ENCODE peak calls at places on chromosome 22, in ten cellular contexts. Z is stimulated activated CD4-positive, alpha-beta T cell treated with anti-CD3 and anti-CD28 coated beads, Interleukin-2, amount 100 ng/mL, for 48 hours; M is M059J; X is naive thymus-derived CD8-positive, alpha-beta T cell; C is upper lobe of right lung; E is T-cell; H is EH; L is choroid plexus epithelial cell; G is smooth muscle cell of the brain vasculature; V is SJSA1. O is an unnamed sample.

GRCh38 chr22:19498154-19498865 is 18.6 kb downstream of the CDC45 start:
- DNase-seq in Z (no peak), M (no peak), X (no peak), C (no peak), E (no peak), H (no peak), L (no peak), G (no peak), V (no peak), O (no peak)

GRCh38 chr22:23233746-23234408 is 53.6 kb downstream of the BCR start:
- DNase-seq in Z (peak), M (peak), X (no peak), C (no peak), E (no peak), H (peak), L (peak), G (no peak), V (peak), O (no peak)

GRCh38 chr22:30605449-30606110 is 1.4 kb upstream of the TCN2 start:
- DNase-seq in Z (peak), M (peak), X (peak), C (no peak), E (peak), H (peak), L (peak), G (no peak), V (no peak), O (no peak)

GRCh38 chr22:37907036-37907954 is 1.2 kb downstream of the MICALL1 start:
- DNase-seq in Z (no peak), M (no peak), X (no peak), C (no peak), E (no peak), H (peak), L (peak), G (no peak), V (no peak), O (no peak)

GRCh38 chr22:19631899-19632670 is 82.2 kb upstream of the SEPTIN5 start:
- DNase-seq in Z (no peak), M (peak), X (peak), C (no peak), E (no peak), H (peak), L (peak), G (no peak), V (peak), O (no peak)

GRCh38 chr22:47672526-47672925 is 910.1 kb downstream of the TBC1D22A start:
- DNase-seq in Z (no peak), M (no peak), X (no peak), C (no peak), E (no peak), H (no peak), L (no peak), G (no peak), V (no peak), O (no peak)

GRCh38 chr22:26589367-26589844 is 526 bp downstream of the TPST2 start:
- DNase-seq in Z (peak), M (peak), X (peak), C (peak), E (peak), H (peak), L (no peak), G (no peak), V (peak), O (no peak)

GRCh38 chr22:25076281-25076680 is 123.4 kb upstream of the CRYBB3 start:
- DNase-seq in Z (peak), M (no peak), X (peak), C (no peak), E (peak), H (no peak), L (no peak), G (no peak), V (no peak), O (no peak)

GRCh38 chr22:43109921-43110443 is 568 bp upstream of the BIK start:
- DNase-seq in Z (no peak), M (no peak), X (no peak), C (no peak), E (no peak), H (no peak), L (no peak), G (no peak), V (no peak), O (no peak)